ENCODE peak calls at places on chromosomes 12 and 14, in five cellular contexts. H, V, G, Y and A are unnamed samples. For H3K4me1, the result is how much of the 10 kb centered on the place peaks cover.

GRCh38 chr12:107459649-107460048 is 225.9 kb upstream of the PWP1 start:
- DNase-seq in V (no peak), G (no peak), Y (no peak), H (no peak), A (no peak)

GRCh38 chr12:50112456-50113218 is 601 bp downstream of the COX14 start:
- DNase-seq in V (no peak), H (no peak), G (peak), Y (no peak), A (no peak)

GRCh38 chr12:75816892-75817291 is 214.7 kb downstream of the PHLDA1 start:
- DNase-seq in H (no peak), V (peak), G (no peak), Y (no peak), A (no peak)

GRCh38 chr12:52275686-52276085 is 1.2 kb downstream of the KRT86 start:
- DNase-seq in H (no peak), V (no peak), G (no peak), Y (no peak), A (no peak)

GRCh38 chr12:106652510-106653015 is 69.8 kb downstream of the RFX4 start:
- DNase-seq in G (no peak), H (no peak), V (no peak), Y (no peak), A (no peak)

GRCh38 chr12:63400746-63401145 is 249.7 kb upstream of the AVPR1A start:
- DNase-seq in G (no peak), V (peak), Y (no peak), H (no peak), A (no peak)

GRCh38 chr12:99253068-99253467 is 394.5 kb upstream of the GARIN6 start:
- DNase-seq in G (no peak), V (no peak), H (no peak), Y (no peak), A (no peak)

GRCh38 chr12:110317921-110318320 is 36.9 kb downstream of the ATP2A2 start:
- DNase-seq in V (peak), Y (no peak), G (no peak), H (no peak), A (no peak)

GRCh38 chr14:105467249-105467941 is 7.2 kb upstream of the CRIP2 start:
- DNase-seq in V (no peak), H (no peak), Y (no peak), G (no peak), A (no peak)

GRCh38 chr14:61547186-61548121 is 147.9 kb upstream of the HIF1A start:
- DNase-seq in H (no peak), V (peak), Y (no peak), G (no peak), A (no peak)

GRCh38 chr12:69610729-69611128 is at the start of gene LRRC10:
- DNase-seq in V (no peak), H (no peak), Y (no peak), G (no peak), A (no peak)

GRCh38 chr12:95336387-95337067 is 118.9 kb downstream of the VEZT start:
- DNase-seq in H (peak), V (peak), G (peak), Y (peak), A (peak)

GRCh38 chr14:30779210-30779609 is 95.1 kb upstream of the COCH start:
- DNase-seq in G (no peak), V (peak), Y (no peak), H (no peak), A (no peak)

GRCh38 chr12:100267603-100268281 is 765 bp downstream of the SCYL2 start:
- DNase-seq in Y (no peak), V (peak), H (peak), G (peak), A (peak)

GRCh38 chr14:67392123-67392522 is 19.8 kb downstream of the PLEK2 start:
- DNase-seq in V (no peak), H (no peak), Y (no peak), G (no peak), A (no peak)

GRCh38 chr14:95493503-95493902 is 22.9 kb downstream of the SYNE3 start:
- DNase-seq in G (no peak), H (no peak), V (no peak), Y (no peak), A (no peak)

GRCh38 chr14:75906228-75906627 is 75.6 kb downstream of the TGFB3 start:
- DNase-seq in H (no peak), V (no peak), Y (no peak), G (no peak), A (no peak)

GRCh38 chr12:108730337-108731104 is 797 bp downstream of the CORO1C start:
- DNase-seq in G (peak), V (peak), H (peak), Y (peak), A (peak)

GRCh38 chr12:47189753-47190152 is 110.0 kb upstream of the AMIGO2 start:
- DNase-seq in H (no peak), Y (no peak), V (no peak), G (no peak), A (no peak)

GRCh38 chr12:95484524-95484923 is 10.6 kb downstream of the METAP2 start:
- DNase-seq in Y (no peak), G (no peak), H (no peak), V (peak), A (no peak)

GRCh38 chr12:121626853-121627623 is 708 bp downstream of the ORAI1 start:
- DNase-seq in G (peak), Y (peak), H (peak), V (peak), A (peak)

GRCh38 chr14:71322660-71323250 is 415.5 kb downstream of the PCNX1 start:
- DNase-seq in H (no peak), G (no peak), V (peak), Y (no peak), A (no peak)

GRCh38 chr14:76792422-76792821 is 20.3 kb downstream of the ANGEL1 start:
- DNase-seq in Y (no peak), H (no peak), V (no peak), G (no peak), A (no peak)

GRCh38 chr14:89067293-89067972 is 243.0 kb downstream of the TTC8 start:
- DNase-seq in V (no peak), Y (no peak), H (no peak), G (no peak), A (no peak)

GRCh38 chr12:42238240-42239140 is at the start of gene YAF2:
- DNase-seq in H (peak), V (peak), G (peak), Y (peak), A (peak)

GRCh38 chr12:102095677-102096263 is 24.1 kb downstream of the NUP37 start:
- DNase-seq in H (no peak), Y (no peak), V (peak), G (no peak), A (no peak)

GRCh38 chr12:53267309-53268008 is 640 bp upstream of the ESPL1 start:
- DNase-seq in V (no peak), H (no peak), Y (no peak), G (no peak), A (no peak)

GRCh38 chr12:131164096-131164872 is 210.6 kb downstream of the ADGRD1 start:
- DNase-seq in G (no peak), Y (no peak), V (no peak), H (no peak), A (no peak)

GRCh38 chr12:6294533-6295186 is 15.8 kb upstream of the PLEKHG6 start:
- DNase-seq in G (no peak), V (no peak), H (no peak), Y (peak), A (no peak)

GRCh38 chr12:52391618-52392002 is 6.2 kb upstream of the KRT84 start:
- DNase-seq in Y (peak), V (no peak), G (peak), H (no peak), A (no peak)

GRCh38 chr12:44296624-44297197 is 460.8 kb downstream of the TMEM117 start:
- DNase-seq in Y (peak), G (no peak), H (no peak), V (no peak), A (peak)

GRCh38 chr12:102811125-102811737 is 105.8 kb downstream of the PAH start:
- DNase-seq in Y (no peak), H (no peak), V (no peak), G (no peak), A (no peak)

GRCh38 chr12:127599441-127599840 is 667.5 kb upstream of the TMEM132C start:
- DNase-seq in H (no peak), Y (no peak), V (no peak), G (no peak), A (no peak)

GRCh38 chr14:73124180-73124894 is 12.0 kb upstream of the PSEN1 start:
- DNase-seq in Y (no peak), G (no peak), H (no peak), V (no peak), A (no peak)

GRCh38 chr12:111454311-111454710 is 48.6 kb downstream of the SH2B3 start:
- DNase-seq in Y (no peak), G (no peak), V (no peak), H (no peak), A (no peak)

GRCh38 chr12:93785262-93786010 is 108.3 kb downstream of the CRADD start:
- DNase-seq in H (no peak), V (peak), Y (peak), G (no peak), A (no peak)
- H3K4me1 ChIP-seq in H (under half), V (under half), Y (under half), G (under half), A (under half)

GRCh38 chr14:69665596-69665995 is 54.2 kb downstream of the SUSD6 start:
- DNase-seq in V (no peak), Y (no peak), H (no peak), G (no peak), A (no peak)
- H3K4me1 ChIP-seq in V (under half), Y (half or more), H (under half), G (half or more), A (under half)

GRCh38 chr14:20989464-20989786 is 355 bp upstream of the METTL17 start:
- DNase-seq in Y (no peak), H (no peak), V (no peak), G (no peak), A (no peak)

GRCh38 chr14:20988717-20989116 is 1.1 kb upstream of the METTL17 start:
- DNase-seq in G (no peak), Y (no peak), V (no peak), H (no peak), A (no peak)

GRCh38 chr14:20989787-20990600 is at the start of gene METTL17:
- DNase-seq in Y (peak), V (peak), H (peak), G (peak), A (peak)

GRCh38 chr14:20986811-20987210 is 3.0 kb upstream of the METTL17 start:
- DNase-seq in Y (no peak), V (peak), G (no peak), H (no peak), A (no peak)
- H3K4me1 ChIP-seq in Y (under half), V (under half), G (under half), H (under half), A (under half)

DNA sequence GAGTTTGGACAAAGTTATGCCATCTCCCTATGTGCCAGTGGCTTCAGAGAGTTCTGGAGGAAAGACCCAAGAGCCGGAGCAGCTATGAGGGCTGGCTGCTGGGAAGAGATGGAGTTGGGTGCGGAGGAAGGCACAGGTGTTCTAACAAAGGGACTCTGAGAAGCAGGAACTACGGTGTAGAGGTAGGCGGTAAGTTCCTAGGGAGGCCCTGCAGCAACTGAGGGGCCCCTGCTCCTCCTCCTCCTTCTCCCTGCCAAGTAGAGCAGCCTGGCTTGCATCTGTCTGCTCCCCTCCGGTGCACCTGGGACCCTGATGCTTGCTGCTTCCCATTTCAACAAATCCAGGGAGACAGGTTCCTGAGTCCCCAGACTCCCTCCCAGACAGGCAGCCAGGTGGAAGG is 81.3 kb downstream of the ARL6IP4 start:
- DNase-seq in V (no peak), H (no peak), G (no peak), Y (no peak), A (no peak)
- H3K4me1 ChIP-seq in V (under half), H (under half), G (half or more), Y (half or more), A (under half)

GRCh38 chr12:65891219-65891618 is 66.9 kb downstream of the HMGA2 start:
- DNase-seq in G (no peak), Y (no peak), V (peak), H (no peak), A (no peak)
- H3K4me1 ChIP-seq in G (under half), Y (under half), V (under half), H (under half), A (under half)

GRCh38 chr12:97556201-97556824 is 93.7 kb downstream of the RMST start:
- DNase-seq in H (no peak), Y (no peak), G (peak), V (no peak), A (no peak)

GRCh38 chr12:97552410-97553050 is 89.9 kb downstream of the RMST start:
- DNase-seq in V (no peak), Y (no peak), G (no peak), H (no peak), A (no peak)

GRCh38 chr12:97557116-97557515 is 94.5 kb downstream of the RMST start:
- DNase-seq in H (no peak), Y (no peak), V (no peak), G (no peak), A (no peak)

GRCh38 chr12:97560359-97560758 is 97.8 kb downstream of the RMST start:
- DNase-seq in Y (no peak), G (no peak), H (no peak), V (no peak), A (no peak)

GRCh38 chr12:97555547-97556200 is 93.1 kb downstream of the RMST start:
- DNase-seq in V (no peak), G (no peak), H (no peak), Y (no peak), A (no peak)
- H3K4me1 ChIP-seq in V (under half), G (under half), H (under half), Y (under half), A (under half)

DNA sequence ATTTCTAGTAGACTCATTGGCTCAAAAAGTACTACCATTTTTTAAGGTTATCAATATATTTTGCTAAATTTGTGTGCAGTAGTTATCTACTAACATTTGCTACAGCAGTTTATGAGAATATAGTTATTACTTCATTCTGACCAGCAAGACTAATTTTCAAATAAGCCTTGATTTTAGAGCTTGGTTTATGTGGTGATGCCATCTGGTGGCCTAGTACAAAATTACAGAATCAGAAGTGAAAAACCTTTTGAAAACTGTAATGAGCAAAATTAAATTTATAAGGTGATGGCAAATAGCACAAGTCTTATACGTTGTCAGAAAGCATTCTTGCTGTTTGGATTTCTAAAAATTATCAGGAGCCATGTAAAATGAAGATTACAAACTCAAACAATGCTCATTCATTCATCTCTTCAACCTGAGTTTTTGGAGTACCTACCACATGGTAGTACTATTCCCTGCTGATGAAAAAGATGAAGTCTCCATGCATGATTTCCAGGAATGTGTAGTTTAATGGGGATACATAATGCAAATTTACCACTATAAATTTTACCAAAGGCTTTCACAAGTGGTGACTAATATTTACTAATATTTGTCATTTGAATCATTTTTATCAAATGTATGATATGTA is 51.0 kb downstream of the MAGOHB start:
- DNase-seq in Y (no peak), H (no peak), G (no peak), V (peak), A (no peak)
- H3K4me1 ChIP-seq in Y (under half), H (under half), G (under half), V (under half), A (under half)